ENCODE peak calls at places on chromosome 10, in ten cellular contexts. One of them, this sample, is unnamed.

GRCh38 chr10:3499120-3499519 is 285.9 kb downstream of the KLF6 start:
- DNase-seq in HCT116: no peak
- DNase-seq in Panc1: no peak
- DNase-seq in endothelial cell of umbilical vein: no peak
- DNase-seq in prostate gland: no peak
- DNase-seq in GM12892: no peak
- DNase-seq in suprapubic skin: no peak
- DNase-seq in spleen: no peak
- DNase-seq in sigmoid colon: no peak
- DNase-seq in HL-60: no peak
- DNase-seq in this sample: no peak

GRCh38 chr10:30581779-30582380 is 47.7 kb downstream of the LYZL2 start:
- DNase-seq in HL-60: no peak
- DNase-seq in suprapubic skin: no peak
- DNase-seq in HCT116: peak; percentile 36
- DNase-seq in Panc1: no peak
- DNase-seq in endothelial cell of umbilical vein: peak; percentile 70
- DNase-seq in prostate gland: no peak
- DNase-seq in spleen: no peak
- DNase-seq in sigmoid colon: no peak
- DNase-seq in GM12892: no peak
- DNase-seq in this sample: no peak

GRCh38 chr10:68348265-68348741 is 15.6 kb upstream of the PBLD start:
- DNase-seq in prostate gland: no peak
- DNase-seq in spleen: no peak
- DNase-seq in HL-60: peak; percentile 25
- DNase-seq in GM12892: peak; percentile 19
- DNase-seq in suprapubic skin: no peak
- DNase-seq in HCT116: peak; percentile 28
- DNase-seq in Panc1: peak; percentile 58
- DNase-seq in endothelial cell of umbilical vein: peak; percentile 52
- DNase-seq in sigmoid colon: no peak
- DNase-seq in this sample: no peak

GRCh38 chr10:21173433-21173963 is 276.4 kb upstream of the NEBL start:
- DNase-seq in HCT116: no peak
- DNase-seq in endothelial cell of umbilical vein: no peak
- DNase-seq in Panc1: no peak
- DNase-seq in HL-60: no peak
- DNase-seq in suprapubic skin: no peak
- DNase-seq in GM12892: no peak
- DNase-seq in sigmoid colon: no peak
- DNase-seq in spleen: no peak
- DNase-seq in prostate gland: no peak
- DNase-seq in this sample: no peak

GRCh38 chr10:45673074-45673628 is 579 bp upstream of the ZFAND4 start:
- DNase-seq in suprapubic skin: no peak
- DNase-seq in prostate gland: no peak
- DNase-seq in HCT116: no peak
- DNase-seq in GM12892: no peak
- DNase-seq in Panc1: no peak
- DNase-seq in sigmoid colon: no peak
- DNase-seq in HL-60: no peak
- DNase-seq in endothelial cell of umbilical vein: peak; percentile 9
- DNase-seq in spleen: peak; percentile 75
- DNase-seq in this sample: no peak

GRCh38 chr10:120011359-120012132 is 119.0 kb downstream of the SEC23IP start:
- DNase-seq in HCT116: no peak
- DNase-seq in sigmoid colon: no peak
- DNase-seq in suprapubic skin: no peak
- DNase-seq in prostate gland: peak; percentile 6
- DNase-seq in endothelial cell of umbilical vein: no peak
- DNase-seq in GM12892: no peak
- DNase-seq in spleen: no peak
- DNase-seq in HL-60: no peak
- DNase-seq in Panc1: no peak
- DNase-seq in this sample: no peak

GRCh38 chr10:1270490-1270889 is 214.3 kb downstream of the WDR37 start:
- DNase-seq in sigmoid colon: no peak
- DNase-seq in suprapubic skin: no peak
- DNase-seq in GM12892: no peak
- DNase-seq in Panc1: no peak
- DNase-seq in HCT116: no peak
- DNase-seq in spleen: no peak
- DNase-seq in prostate gland: no peak
- DNase-seq in endothelial cell of umbilical vein: no peak
- DNase-seq in HL-60: no peak
- DNase-seq in this sample: no peak

GRCh38 chr10:77965294-77965693 is 38.7 kb upstream of the DLG5 start:
- DNase-seq in prostate gland: no peak
- DNase-seq in sigmoid colon: no peak
- DNase-seq in HCT116: no peak
- DNase-seq in GM12892: no peak
- DNase-seq in spleen: no peak
- DNase-seq in HL-60: peak; percentile 7
- DNase-seq in Panc1: no peak
- DNase-seq in endothelial cell of umbilical vein: no peak
- DNase-seq in suprapubic skin: no peak
- DNase-seq in this sample: no peak

GRCh38 chr10:70835895-70836294 is 20.1 kb downstream of the SGPL1 start:
- DNase-seq in GM12892: no peak
- DNase-seq in suprapubic skin: no peak
- DNase-seq in Panc1: no peak
- DNase-seq in sigmoid colon: no peak
- DNase-seq in spleen: no peak
- DNase-seq in endothelial cell of umbilical vein: no peak
- DNase-seq in HCT116: no peak
- DNase-seq in prostate gland: peak; percentile 8
- DNase-seq in HL-60: no peak
- DNase-seq in this sample: no peak

GRCh38 chr10:52447931-52448353 is 133.9 kb downstream of the DKK1 start:
- DNase-seq in HL-60: no peak
- DNase-seq in GM12892: no peak
- DNase-seq in spleen: no peak
- DNase-seq in endothelial cell of umbilical vein: no peak
- DNase-seq in suprapubic skin: no peak
- DNase-seq in HCT116: no peak
- DNase-seq in prostate gland: no peak
- DNase-seq in sigmoid colon: no peak
- DNase-seq in Panc1: no peak
- DNase-seq in this sample: no peak

DNA sequence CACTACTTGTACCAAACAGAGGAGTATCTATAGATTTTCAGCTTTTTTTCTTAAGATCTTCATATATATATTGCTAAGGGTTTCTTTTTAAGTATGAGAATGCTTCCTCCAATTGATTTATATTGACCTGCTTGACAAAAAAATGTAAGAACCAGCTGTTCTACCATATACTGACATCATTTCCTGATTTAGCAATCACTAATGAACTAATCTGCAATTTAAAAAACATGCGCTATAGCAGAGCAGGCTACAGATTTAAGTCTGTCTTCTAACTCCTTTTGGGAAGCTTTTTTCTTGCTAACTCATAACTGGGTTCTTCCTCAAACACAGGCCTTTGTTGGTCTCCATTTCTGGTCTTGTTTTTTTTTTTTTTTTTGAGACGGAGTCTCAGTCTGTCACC is 33.2 kb downstream of the ABCC2 start:
- DNase-seq in prostate gland: no peak
- DNase-seq in GM12892: no peak
- DNase-seq in suprapubic skin: no peak
- DNase-seq in HL-60: no peak
- DNase-seq in HCT116: no peak
- DNase-seq in spleen: no peak
- DNase-seq in endothelial cell of umbilical vein: no peak
- DNase-seq in sigmoid colon: no peak
- DNase-seq in Panc1: no peak
- DNase-seq in this sample: peak; percentile 47
- TF ChIP-seq POLR2AphosphoS5 in prostate gland: no peak
- TF ChIP-seq POLR2AphosphoS5 in GM12892: no peak
- TF ChIP-seq POLR2AphosphoS5 in suprapubic skin: no peak
- TF ChIP-seq POLR2AphosphoS5 in HL-60: no peak
- TF ChIP-seq POLR2AphosphoS5 in HCT116: no peak
- TF ChIP-seq POLR2AphosphoS5 in spleen: no peak
- TF ChIP-seq POLR2AphosphoS5 in endothelial cell of umbilical vein: no peak
- TF ChIP-seq POLR2AphosphoS5 in sigmoid colon: no peak
- TF ChIP-seq POLR2AphosphoS5 in Panc1: no peak
- TF ChIP-seq POLR2AphosphoS5 in this sample: no peak

DNA sequence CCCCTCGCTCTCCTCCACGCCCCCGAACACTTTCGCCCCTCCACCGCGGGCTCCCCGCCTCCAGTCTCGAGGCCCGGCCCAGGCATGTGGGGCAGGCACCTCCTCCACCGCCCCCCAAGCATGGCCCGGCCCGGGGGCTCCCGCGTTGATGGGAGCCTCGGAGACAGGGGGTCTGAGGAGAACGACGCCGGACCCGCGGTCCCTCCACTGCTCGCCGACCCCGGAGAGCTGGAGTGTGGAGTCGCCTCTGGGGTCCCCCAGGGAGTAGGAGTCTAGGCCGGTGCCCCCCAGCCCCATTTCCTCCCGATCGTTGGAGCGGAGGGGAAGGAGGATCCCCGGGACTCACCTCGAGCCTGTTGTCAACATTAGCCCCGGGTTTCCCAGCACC is 206 bp downstream of the UPF2 start:
- DNase-seq in endothelial cell of umbilical vein: no peak
- DNase-seq in prostate gland: no peak
- DNase-seq in spleen: peak; percentile 93
- DNase-seq in HL-60: peak; percentile 20
- DNase-seq in suprapubic skin: no peak
- DNase-seq in HCT116: no peak
- DNase-seq in sigmoid colon: peak; percentile 79
- DNase-seq in Panc1: no peak
- DNase-seq in GM12892: no peak
- DNase-seq in this sample: no peak
- TF ChIP-seq POLR2AphosphoS5 in endothelial cell of umbilical vein: no peak
- TF ChIP-seq POLR2AphosphoS5 in prostate gland: no peak
- TF ChIP-seq POLR2AphosphoS5 in spleen: no peak
- TF ChIP-seq POLR2AphosphoS5 in HL-60: no peak
- TF ChIP-seq POLR2AphosphoS5 in suprapubic skin: no peak
- TF ChIP-seq POLR2AphosphoS5 in HCT116: peak; percentile 65
- TF ChIP-seq POLR2AphosphoS5 in sigmoid colon: no peak
- TF ChIP-seq POLR2AphosphoS5 in Panc1: no peak
- TF ChIP-seq POLR2AphosphoS5 in GM12892: peak; percentile 5
- TF ChIP-seq POLR2AphosphoS5 in this sample: peak; percentile 45

DNA sequence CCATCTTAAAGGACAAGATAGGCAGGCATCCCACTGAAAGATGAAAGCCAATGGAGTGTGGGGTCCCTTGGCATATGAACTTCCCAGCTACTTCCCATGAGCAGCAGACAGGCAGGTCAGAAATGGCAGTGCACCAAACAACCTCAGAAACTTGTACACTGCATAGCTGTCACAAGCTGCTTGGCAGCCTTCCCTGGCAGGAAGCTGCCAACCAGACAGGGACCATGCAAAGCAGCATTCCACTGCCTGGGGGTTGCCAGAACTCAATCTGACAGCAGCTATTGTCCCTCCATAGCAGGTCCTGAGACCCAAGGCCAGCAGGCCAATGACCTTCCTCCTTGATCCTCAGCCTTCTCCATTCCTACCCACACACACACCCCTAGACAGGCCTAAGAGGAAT is 139.5 kb downstream of the PLCE1 start:
- DNase-seq in HL-60: no peak
- DNase-seq in suprapubic skin: no peak
- DNase-seq in HCT116: no peak
- DNase-seq in spleen: no peak
- DNase-seq in Panc1: no peak
- DNase-seq in sigmoid colon: no peak
- DNase-seq in endothelial cell of umbilical vein: no peak
- DNase-seq in GM12892: no peak
- DNase-seq in prostate gland: peak; percentile 80
- DNase-seq in this sample: no peak
- TF ChIP-seq POLR2AphosphoS5 in HL-60: no peak
- TF ChIP-seq POLR2AphosphoS5 in suprapubic skin: no peak
- TF ChIP-seq POLR2AphosphoS5 in HCT116: no peak
- TF ChIP-seq POLR2AphosphoS5 in spleen: no peak
- TF ChIP-seq POLR2AphosphoS5 in Panc1: no peak
- TF ChIP-seq POLR2AphosphoS5 in sigmoid colon: no peak
- TF ChIP-seq POLR2AphosphoS5 in endothelial cell of umbilical vein: no peak
- TF ChIP-seq POLR2AphosphoS5 in GM12892: no peak
- TF ChIP-seq POLR2AphosphoS5 in prostate gland: peak; percentile 66
- TF ChIP-seq POLR2AphosphoS5 in this sample: no peak

DNA sequence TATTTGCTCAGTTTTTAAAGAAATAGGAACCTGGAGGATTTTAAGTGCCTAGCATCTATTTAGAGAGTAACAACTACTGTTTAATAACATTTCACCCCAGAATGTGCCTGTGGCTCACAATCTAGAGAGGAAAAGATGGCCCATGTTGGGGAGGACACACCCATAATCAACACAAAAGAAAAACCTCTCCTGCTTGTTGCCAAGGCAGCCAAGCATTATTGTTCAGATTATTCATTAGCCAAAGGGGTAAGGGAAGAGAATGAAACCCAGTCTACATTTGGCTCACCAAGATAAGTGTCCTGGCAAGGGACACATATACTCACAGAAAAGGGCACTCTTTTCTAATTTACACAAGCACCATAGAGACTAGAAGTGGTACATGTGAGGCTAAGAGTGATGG is 17.7 kb upstream of the IFIT1B start:
- DNase-seq in prostate gland: no peak
- DNase-seq in spleen: no peak
- DNase-seq in HCT116: no peak
- DNase-seq in endothelial cell of umbilical vein: no peak
- DNase-seq in GM12892: no peak
- DNase-seq in suprapubic skin: no peak
- DNase-seq in Panc1: no peak
- DNase-seq in sigmoid colon: no peak
- DNase-seq in HL-60: no peak
- DNase-seq in this sample: no peak
- TF ChIP-seq POLR2AphosphoS5 in prostate gland: no peak
- TF ChIP-seq POLR2AphosphoS5 in spleen: no peak
- TF ChIP-seq POLR2AphosphoS5 in HCT116: no peak
- TF ChIP-seq POLR2AphosphoS5 in endothelial cell of umbilical vein: no peak
- TF ChIP-seq POLR2AphosphoS5 in GM12892: no peak
- TF ChIP-seq POLR2AphosphoS5 in suprapubic skin: no peak
- TF ChIP-seq POLR2AphosphoS5 in Panc1: no peak
- TF ChIP-seq POLR2AphosphoS5 in sigmoid colon: no peak
- TF ChIP-seq POLR2AphosphoS5 in HL-60: no peak
- TF ChIP-seq POLR2AphosphoS5 in this sample: no peak

This sample was measured in SK-N-MC.